ENCODE peak calls at places on chromosomes 7 and 10, in nine cellular contexts. One of them, this sample, is unnamed.

GRCh38 chr7:143013897-143014296 is 13.0 kb downstream of the OR9A2 start:
- DNase-seq in glutamatergic neuron: no peak
- DNase-seq in RWPE1: no peak
- DNase-seq in astrocyte: peak
- DNase-seq in breast epithelium: no peak
- DNase-seq in endothelial cell: no peak
- DNase-seq in kidney epithelial cell: no peak
- DNase-seq in hepatocyte: peak
- DNase-seq in cardiac fibroblast: peak
- DNase-seq in this sample: no peak

GRCh38 chr7:114901771-114902170 is 20.1 kb upstream of the MDFIC start:
- DNase-seq in glutamatergic neuron: no peak
- DNase-seq in kidney epithelial cell: no peak
- DNase-seq in astrocyte: peak
- DNase-seq in endothelial cell: no peak
- DNase-seq in hepatocyte: peak
- DNase-seq in cardiac fibroblast: peak
- DNase-seq in RWPE1: no peak
- DNase-seq in breast epithelium: no peak
- DNase-seq in this sample: no peak

GRCh38 chr7:100673942-100674431 is 447 bp downstream of the GNB2 start:
- DNase-seq in breast epithelium: no peak
- DNase-seq in glutamatergic neuron: peak
- DNase-seq in kidney epithelial cell: no peak
- DNase-seq in hepatocyte: peak
- DNase-seq in astrocyte: peak
- DNase-seq in endothelial cell: no peak
- DNase-seq in cardiac fibroblast: peak
- DNase-seq in RWPE1: no peak
- DNase-seq in this sample: no peak

GRCh38 chr7:37538945-37539344 is 90.3 kb upstream of the ELMO1 start:
- DNase-seq in cardiac fibroblast: no peak
- DNase-seq in kidney epithelial cell: no peak
- DNase-seq in hepatocyte: no peak
- DNase-seq in breast epithelium: no peak
- DNase-seq in astrocyte: no peak
- DNase-seq in glutamatergic neuron: no peak
- DNase-seq in endothelial cell: no peak
- DNase-seq in RWPE1: no peak
- DNase-seq in this sample: no peak

GRCh38 chr10:49689882-49690510 is 10.5 kb downstream of the C10orf53 start:
- DNase-seq in breast epithelium: no peak
- DNase-seq in glutamatergic neuron: no peak
- DNase-seq in hepatocyte: no peak
- DNase-seq in cardiac fibroblast: no peak
- DNase-seq in kidney epithelial cell: no peak
- DNase-seq in RWPE1: no peak
- DNase-seq in astrocyte: no peak
- DNase-seq in endothelial cell: no peak
- DNase-seq in this sample: peak

GRCh38 chr7:98974906-98975816 is 96.8 kb downstream of the TRRAP start:
- DNase-seq in breast epithelium: no peak
- DNase-seq in astrocyte: no peak
- DNase-seq in endothelial cell: no peak
- DNase-seq in hepatocyte: no peak
- DNase-seq in RWPE1: no peak
- DNase-seq in kidney epithelial cell: no peak
- DNase-seq in glutamatergic neuron: no peak
- DNase-seq in cardiac fibroblast: no peak
- DNase-seq in this sample: no peak

GRCh38 chr10:11654659-11655058 is 43.2 kb upstream of the USP6NL start:
- DNase-seq in breast epithelium: no peak
- DNase-seq in astrocyte: no peak
- DNase-seq in hepatocyte: no peak
- DNase-seq in kidney epithelial cell: no peak
- DNase-seq in RWPE1: no peak
- DNase-seq in glutamatergic neuron: no peak
- DNase-seq in endothelial cell: no peak
- DNase-seq in cardiac fibroblast: no peak
- DNase-seq in this sample: peak

GRCh38 chr10:43202224-43202656 is 64.0 kb downstream of the CSGALNACT2 start:
- DNase-seq in breast epithelium: peak
- DNase-seq in RWPE1: no peak
- DNase-seq in hepatocyte: peak
- DNase-seq in astrocyte: no peak
- DNase-seq in endothelial cell: peak
- DNase-seq in kidney epithelial cell: no peak
- DNase-seq in cardiac fibroblast: peak
- DNase-seq in glutamatergic neuron: peak
- DNase-seq in this sample: no peak

GRCh38 chr10:119537953-119538630 is 4.4 kb downstream of the RGS10 start:
- DNase-seq in glutamatergic neuron: no peak
- DNase-seq in endothelial cell: no peak
- DNase-seq in kidney epithelial cell: no peak
- DNase-seq in breast epithelium: peak
- DNase-seq in cardiac fibroblast: no peak
- DNase-seq in RWPE1: no peak
- DNase-seq in hepatocyte: no peak
- DNase-seq in astrocyte: no peak
- DNase-seq in this sample: no peak

GRCh38 chr7:131859162-131859821 is 302.9 kb upstream of the PODXL start:
- DNase-seq in glutamatergic neuron: peak
- DNase-seq in kidney epithelial cell: peak
- DNase-seq in hepatocyte: peak
- DNase-seq in cardiac fibroblast: peak
- DNase-seq in RWPE1: peak
- DNase-seq in astrocyte: peak
- DNase-seq in endothelial cell: peak
- DNase-seq in breast epithelium: peak
- DNase-seq in this sample: peak

GRCh38 chr10:48439581-48440041 is 133.1 kb downstream of the MAPK8 start:
- DNase-seq in breast epithelium: no peak
- DNase-seq in cardiac fibroblast: peak
- DNase-seq in endothelial cell: no peak
- DNase-seq in astrocyte: peak
- DNase-seq in kidney epithelial cell: no peak
- DNase-seq in RWPE1: no peak
- DNase-seq in hepatocyte: peak
- DNase-seq in glutamatergic neuron: no peak
- DNase-seq in this sample: no peak

GRCh38 chr7:122764020-122764419 is 61.3 kb upstream of the RNF148 start:
- DNase-seq in kidney epithelial cell: no peak
- DNase-seq in cardiac fibroblast: peak
- DNase-seq in astrocyte: no peak
- DNase-seq in glutamatergic neuron: no peak
- DNase-seq in RWPE1: no peak
- DNase-seq in endothelial cell: no peak
- DNase-seq in hepatocyte: no peak
- DNase-seq in breast epithelium: no peak
- DNase-seq in this sample: no peak

GRCh38 chr7:120186688-120187087 is 86.3 kb upstream of the KCND2 start:
- DNase-seq in breast epithelium: no peak
- DNase-seq in kidney epithelial cell: no peak
- DNase-seq in endothelial cell: no peak
- DNase-seq in RWPE1: no peak
- DNase-seq in astrocyte: no peak
- DNase-seq in cardiac fibroblast: no peak
- DNase-seq in hepatocyte: no peak
- DNase-seq in glutamatergic neuron: no peak
- DNase-seq in this sample: no peak

GRCh38 chr7:55439627-55440026 is 74.5 kb downstream of the LANCL2 start:
- DNase-seq in cardiac fibroblast: peak
- DNase-seq in glutamatergic neuron: no peak
- DNase-seq in breast epithelium: no peak
- DNase-seq in endothelial cell: no peak
- DNase-seq in hepatocyte: no peak
- DNase-seq in RWPE1: no peak
- DNase-seq in astrocyte: peak
- DNase-seq in kidney epithelial cell: no peak
- DNase-seq in this sample: no peak

DNA sequence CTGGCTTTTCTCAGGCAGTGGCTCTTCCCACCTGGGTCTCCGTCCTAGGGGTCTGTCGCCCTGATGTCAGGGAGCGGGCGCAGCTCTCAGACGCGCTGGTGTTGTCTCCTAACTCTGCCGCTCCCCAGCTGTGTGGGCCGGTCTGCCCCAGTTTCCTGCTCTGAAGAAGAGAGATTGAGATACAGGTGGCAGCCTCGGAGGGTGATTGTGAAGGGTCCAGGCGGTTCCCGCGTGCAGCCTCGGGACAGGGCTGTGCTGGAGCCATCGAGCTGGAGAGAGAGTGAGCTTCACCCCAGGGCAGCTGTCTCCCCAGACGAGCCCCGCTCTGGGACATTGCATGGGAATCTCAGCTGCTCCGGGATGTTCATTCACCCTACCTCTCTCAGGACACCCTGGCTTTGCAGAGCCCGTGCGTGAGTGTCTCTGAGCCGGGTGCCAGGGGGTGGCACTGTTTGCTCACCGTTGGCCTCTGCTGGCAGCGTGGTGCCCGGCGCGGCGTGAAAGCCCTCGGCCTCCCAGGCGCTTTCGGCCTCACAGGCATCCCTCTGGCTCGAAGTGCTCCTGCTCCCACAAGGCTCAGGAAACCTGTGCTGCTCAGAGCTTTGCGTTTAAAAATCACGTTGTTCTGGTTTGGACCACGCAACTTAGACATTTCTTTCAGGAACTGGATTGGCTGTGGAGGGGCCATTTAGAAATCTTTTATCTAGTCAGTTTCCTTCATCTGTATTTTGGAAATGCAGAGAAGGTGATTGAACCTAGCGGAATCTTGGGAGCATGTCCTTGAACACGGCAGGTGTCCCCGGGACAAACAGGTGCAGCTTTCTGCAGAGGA is 33.8 kb upstream of the ZFAND2A start:
- DNase-seq in glutamatergic neuron: peak
- DNase-seq in breast epithelium: no peak
- DNase-seq in hepatocyte: peak
- DNase-seq in cardiac fibroblast: peak
- DNase-seq in RWPE1: peak
- DNase-seq in astrocyte: no peak
- DNase-seq in kidney epithelial cell: no peak
- DNase-seq in endothelial cell: peak
- DNase-seq in this sample: no peak
- TF ChIP-seq CTCF in glutamatergic neuron: no peak
- TF ChIP-seq CTCF in breast epithelium: peak
- TF ChIP-seq CTCF in hepatocyte: peak
- TF ChIP-seq CTCF in cardiac fibroblast: peak
- TF ChIP-seq CTCF in RWPE1: peak
- TF ChIP-seq CTCF in astrocyte: peak
- TF ChIP-seq CTCF in kidney epithelial cell: peak
- TF ChIP-seq CTCF in endothelial cell: no peak
- TF ChIP-seq CTCF in this sample: peak

DNA sequence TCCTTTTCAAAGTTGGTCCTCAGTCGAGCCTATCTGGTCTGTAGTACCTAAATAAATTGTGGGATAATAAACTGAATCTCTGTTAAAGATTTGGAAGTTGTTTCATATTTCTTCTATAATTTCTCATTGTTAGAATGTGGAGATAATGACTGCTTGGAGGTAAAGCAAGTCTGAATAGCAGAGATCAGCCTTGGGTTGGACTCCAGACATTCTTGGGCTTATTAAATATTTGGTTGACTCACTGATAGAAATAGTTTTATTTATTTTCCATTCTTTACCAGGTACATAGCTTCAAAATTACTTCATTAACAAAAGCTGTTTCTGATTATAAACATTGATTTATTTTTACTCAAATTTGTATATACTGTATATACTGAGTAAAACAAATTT is 34.3 kb downstream of the TPST1 start:
- DNase-seq in endothelial cell: no peak
- DNase-seq in RWPE1: no peak
- DNase-seq in kidney epithelial cell: no peak
- DNase-seq in astrocyte: peak
- DNase-seq in breast epithelium: no peak
- DNase-seq in glutamatergic neuron: no peak
- DNase-seq in cardiac fibroblast: no peak
- DNase-seq in hepatocyte: no peak
- DNase-seq in this sample: no peak
- TF ChIP-seq CTCF in endothelial cell: no peak
- TF ChIP-seq CTCF in RWPE1: no peak
- TF ChIP-seq CTCF in kidney epithelial cell: no peak
- TF ChIP-seq CTCF in astrocyte: no peak
- TF ChIP-seq CTCF in breast epithelium: no peak
- TF ChIP-seq CTCF in glutamatergic neuron: no peak
- TF ChIP-seq CTCF in cardiac fibroblast: no peak
- TF ChIP-seq CTCF in hepatocyte: no peak
- TF ChIP-seq CTCF in this sample: no peak

DNA sequence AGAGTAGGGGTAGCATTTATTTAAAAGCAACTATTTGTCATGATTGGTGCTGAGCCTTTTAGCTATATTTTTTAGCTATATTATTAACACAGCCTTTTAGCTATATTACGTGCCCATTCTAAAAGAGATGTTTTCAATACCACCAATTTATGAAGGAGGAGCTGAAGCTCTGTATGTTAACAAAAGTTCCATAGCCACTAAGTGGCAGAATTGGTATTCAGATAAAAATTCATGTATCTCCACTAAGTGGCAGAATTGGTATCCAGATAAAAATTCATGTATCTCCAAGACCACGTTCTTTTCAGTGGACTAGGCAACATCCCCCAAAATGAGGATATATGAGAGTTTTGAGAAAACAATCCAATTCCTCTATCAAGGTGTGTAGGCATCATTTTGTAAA is 268.6 kb downstream of the HGF start:
- DNase-seq in glutamatergic neuron: no peak
- DNase-seq in kidney epithelial cell: no peak
- DNase-seq in hepatocyte: peak
- DNase-seq in endothelial cell: no peak
- DNase-seq in RWPE1: no peak
- DNase-seq in astrocyte: peak
- DNase-seq in cardiac fibroblast: peak
- DNase-seq in breast epithelium: no peak
- DNase-seq in this sample: no peak
- TF ChIP-seq CTCF in glutamatergic neuron: no peak
- TF ChIP-seq CTCF in kidney epithelial cell: peak
- TF ChIP-seq CTCF in hepatocyte: peak
- TF ChIP-seq CTCF in endothelial cell: no peak
- TF ChIP-seq CTCF in RWPE1: peak
- TF ChIP-seq CTCF in astrocyte: peak
- TF ChIP-seq CTCF in cardiac fibroblast: peak
- TF ChIP-seq CTCF in breast epithelium: no peak
- TF ChIP-seq CTCF in this sample: peak

DNA sequence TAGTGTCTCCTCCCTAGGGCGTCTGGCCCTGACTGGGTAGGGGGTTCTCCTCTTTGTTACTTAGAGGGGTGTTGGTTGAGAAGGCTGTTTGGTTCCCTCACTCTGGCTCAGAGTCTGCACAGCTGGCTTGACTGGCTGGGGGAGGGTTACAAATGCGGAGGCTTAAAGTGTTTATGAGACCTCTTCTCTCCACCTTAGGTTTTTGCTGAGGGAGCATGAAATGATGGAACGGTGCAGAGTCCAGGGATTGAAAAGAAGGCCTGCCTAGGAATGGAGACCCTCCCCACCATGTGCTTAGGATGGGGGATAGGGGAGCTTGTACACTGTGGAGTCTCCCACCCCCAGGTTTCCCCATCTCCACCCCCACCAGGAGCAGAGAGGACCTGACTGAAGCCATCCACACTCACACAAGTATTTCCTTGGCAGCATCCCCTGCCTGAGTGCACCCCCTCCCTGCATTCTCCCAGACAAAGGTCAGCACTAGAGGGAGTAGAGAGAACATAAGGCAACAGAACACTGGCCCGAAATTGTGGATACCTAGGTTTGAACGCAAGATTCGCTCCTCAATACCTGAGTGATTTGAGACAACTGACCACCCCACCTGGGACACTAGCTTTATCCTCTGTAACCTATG is 1.7 kb upstream of the LDB1 start:
- DNase-seq in cardiac fibroblast: no peak
- DNase-seq in RWPE1: no peak
- DNase-seq in glutamatergic neuron: no peak
- DNase-seq in kidney epithelial cell: no peak
- DNase-seq in breast epithelium: no peak
- DNase-seq in endothelial cell: peak
- DNase-seq in hepatocyte: peak
- DNase-seq in astrocyte: no peak
- DNase-seq in this sample: no peak
- TF ChIP-seq CTCF in cardiac fibroblast: peak
- TF ChIP-seq CTCF in RWPE1: no peak
- TF ChIP-seq CTCF in glutamatergic neuron: no peak
- TF ChIP-seq CTCF in kidney epithelial cell: no peak
- TF ChIP-seq CTCF in breast epithelium: no peak
- TF ChIP-seq CTCF in endothelial cell: no peak
- TF ChIP-seq CTCF in hepatocyte: peak
- TF ChIP-seq CTCF in astrocyte: no peak
- TF ChIP-seq CTCF in this sample: no peak